ENCODE peak calls at places on chromosomes 5 and 9, in five cellular contexts. D, V, C, I and U are unnamed samples.

GRCh38 chr9:87223397-87224246 is 274.0 kb upstream of the DAPK1 start:
- DNase-seq in D (peak), V (no peak), C (no peak), I (no peak), U (no peak)

GRCh38 chr5:112119527-112119926 is 299.6 kb downstream of the EPB41L4A start:
- DNase-seq in D (no peak), V (no peak), C (no peak), I (no peak), U (no peak)

GRCh38 chr5:132901730-132902129 is 28.3 kb downstream of the LEAP2 start:
- DNase-seq in D (no peak), V (no peak), C (no peak), I (no peak), U (no peak)

GRCh38 chr5:82334856-82335255 is 56.7 kb upstream of the RPS23 start:
- DNase-seq in D (no peak), V (no peak), C (peak), I (no peak), U (no peak)

GRCh38 chr5:58090704-58091103 is 369.2 kb downstream of the PLK2 start:
- DNase-seq in D (no peak), V (no peak), C (no peak), I (no peak), U (no peak)

GRCh38 chr5:169100735-169101075 is 200.2 kb downstream of the SLIT3 start:
- DNase-seq in D (peak), V (no peak), C (no peak), I (no peak), U (no peak)

GRCh38 chr5:151406322-151406947 is 41.0 kb upstream of the SLC36A1 start:
- DNase-seq in D (no peak), V (no peak), C (peak), I (no peak), U (no peak)

GRCh38 chr5:96142786-96143434 is 181.3 kb upstream of the ELL2 start:
- DNase-seq in D (no peak), V (no peak), C (no peak), I (no peak), U (no peak)

GRCh38 chr5:88251048-88251711 is 17.5 kb downstream of the TMEM161B start:
- DNase-seq in D (peak), V (peak), C (no peak), I (no peak), U (no peak)

GRCh38 chr5:15421798-15422456 is 78.1 kb upstream of the FBXL7 start:
- DNase-seq in D (no peak), V (no peak), C (no peak), I (no peak), U (no peak)

GRCh38 chr5:177592010-177592834 is at the start of gene TMED9:
- DNase-seq in D (peak), V (peak), C (peak), I (peak), U (peak)

GRCh38 chr9:76657265-76657664 is 107.0 kb upstream of the PCA3 start:
- DNase-seq in D (no peak), V (no peak), C (no peak), I (no peak), U (no peak)

GRCh38 chr9:91580136-91580535 is 156.5 kb upstream of the NFIL3 start:
- DNase-seq in D (peak), V (no peak), C (peak), I (no peak), U (no peak)

GRCh38 chr9:83235524-83235923 is 172.6 kb upstream of the RASEF start:
- DNase-seq in D (no peak), V (no peak), C (no peak), I (no peak), U (no peak)

GRCh38 chr9:128724744-128725211 is 851 bp upstream of the ZDHHC12 start:
- DNase-seq in D (peak), V (peak), C (peak), I (peak), U (no peak)

GRCh38 chr5:72427488-72428437 is 79.4 kb downstream of the ZNF366 start:
- DNase-seq in D (peak), V (no peak), C (peak), I (no peak), U (no peak)

GRCh38 chr5:145834917-145835838 is at the start of gene PRELID2:
- DNase-seq in D (peak), V (peak), C (peak), I (peak), U (peak)

GRCh38 chr5:149654282-149654681 is 73.0 kb downstream of the ARHGEF37 start:
- DNase-seq in D (no peak), V (no peak), C (no peak), I (no peak), U (no peak)

GRCh38 chr9:87395804-87396458 is 101.7 kb upstream of the DAPK1 start:
- DNase-seq in D (no peak), V (no peak), C (no peak), I (no peak), U (no peak)

GRCh38 chr5:173973614-173973969 is 15.4 kb upstream of the C5orf47 start:
- DNase-seq in D (peak), V (no peak), C (peak), I (no peak), U (peak)

GRCh38 chr5:126483156-126483555 is 59.9 kb downstream of the GRAMD2B start:
- DNase-seq in D (peak), V (no peak), C (no peak), I (no peak), U (no peak)

GRCh38 chr9:68964102-68964541 is 49.8 kb downstream of the PRKACG start:
- DNase-seq in D (no peak), V (no peak), C (no peak), I (no peak), U (no peak)

GRCh38 chr9:106758911-106759310 is 104.1 kb upstream of the ZNF462 start:
- DNase-seq in D (peak), V (no peak), C (no peak), I (no peak), U (no peak)

GRCh38 chr9:16257604-16258003 is 612.9 kb downstream of the BNC2 start:
- DNase-seq in D (no peak), V (no peak), C (no peak), I (no peak), U (no peak)

GRCh38 chr5:159051431-159052281 is 48.1 kb downstream of the EBF1 start:
- DNase-seq in D (no peak), V (no peak), C (peak), I (peak), U (peak)

GRCh38 chr9:101376117-101376866 is 8.5 kb downstream of the BAAT start:
- DNase-seq in D (peak), V (no peak), C (no peak), I (no peak), U (no peak)

GRCh38 chr5:41433552-41434181 is 76.7 kb downstream of the PLCXD3 start:
- DNase-seq in D (no peak), V (no peak), C (no peak), I (no peak), U (no peak)

GRCh38 chr5:18197734-18198133 is 563.5 kb downstream of the TAF11L14 start:
- DNase-seq in D (no peak), V (no peak), C (no peak), I (no peak), U (no peak)

GRCh38 chr5:56128166-56128565 is 105.0 kb downstream of the ANKRD55 start:
- DNase-seq in D (no peak), V (no peak), C (peak), I (no peak), U (no peak)

GRCh38 chr5:109709225-109709624 is 19.5 kb downstream of the MAN2A1 start:
- DNase-seq in D (no peak), V (no peak), C (no peak), I (no peak), U (no peak)

GRCh38 chr9:71929223-71929622 is 17.8 kb downstream of the C9orf85 start:
- DNase-seq in D (peak), V (no peak), C (no peak), I (no peak), U (no peak)

GRCh38 chr5:4017076-4017803 is 421.6 kb downstream of the IRX1 start:
- DNase-seq in D (no peak), V (no peak), C (no peak), I (no peak), U (no peak)

GRCh38 chr5:133214153-133214820 is 162.5 kb downstream of the HSPA4 start:
- DNase-seq in D (no peak), V (no peak), C (no peak), I (no peak), U (no peak)

GRCh38 chr9:23559522-23559921 is 266.5 kb downstream of the ELAVL2 start:
- DNase-seq in D (no peak), V (no peak), C (no peak), I (no peak), U (no peak)

GRCh38 chr5:97163360-97163764 is 19.7 kb downstream of the RIOK2 start:
- DNase-seq in D (no peak), V (no peak), C (no peak), I (no peak), U (no peak)

GRCh38 chr9:72557549-72557948 is 36.1 kb downstream of the TMC1 start:
- DNase-seq in D (peak), V (peak), C (no peak), I (no peak), U (no peak)

GRCh38 chr5:16866220-16866619 is 69.9 kb downstream of the MYO10 start:
- DNase-seq in D (no peak), V (no peak), C (no peak), I (no peak), U (no peak)

GRCh38 chr9:85895685-85896084 is 45.3 kb upstream of the NAA35 start:
- DNase-seq in D (no peak), V (no peak), C (no peak), I (no peak), U (no peak)
- TF ChIP-seq CTCF in D (no peak), V (no peak), C (no peak), I (no peak), U (no peak)

GRCh38 chr9:113602126-113603119 is 138.9 kb downstream of the RGS3 start:
- DNase-seq in D (peak), V (no peak), C (no peak), I (peak), U (peak)
- H3K27ac ChIP-seq in D (peak), V (no peak), C (no peak), I (peak), U (no peak)

GRCh38 chr5:65928341-65928752 is 2.0 kb downstream of the ERBIN start:
- DNase-seq in D (peak), V (no peak), C (no peak), I (no peak), U (no peak)
- H3K4me3 ChIP-seq in D (peak), V (peak), C (peak), I (peak), U (peak)

DNA sequence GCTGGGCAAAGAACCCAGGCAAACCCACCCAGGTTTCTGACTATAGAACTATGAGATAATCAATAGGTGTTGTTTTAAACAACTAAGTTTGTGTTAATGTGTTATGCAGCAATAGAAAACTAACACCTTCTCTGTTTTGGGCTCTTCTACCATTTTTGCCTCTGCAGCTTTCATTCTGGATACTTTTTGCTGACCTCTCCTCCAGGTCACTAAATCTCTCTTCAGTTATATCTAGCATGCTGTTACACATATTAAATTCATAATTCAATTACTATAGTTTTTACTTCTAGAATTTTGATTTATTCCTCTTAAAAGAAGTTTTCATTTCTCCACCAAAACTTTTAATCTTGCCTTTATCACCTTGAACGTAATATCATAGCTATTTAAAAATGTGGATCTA is 17.2 kb downstream of the MAPK9 start:
- DNase-seq in D (no peak), V (no peak), C (no peak), I (no peak), U (no peak)
- TF ChIP-seq CTCF in D (no peak), V (no peak), C (no peak), I (no peak), U (no peak)

GRCh38 chr5:140042551-140043507 is at the start of gene NRG2:
- DNase-seq in D (peak), V (peak), C (peak), I (peak), U (peak)
- H3K27ac ChIP-seq in D (no peak), V (no peak), C (no peak), I (peak), U (no peak)

DNA sequence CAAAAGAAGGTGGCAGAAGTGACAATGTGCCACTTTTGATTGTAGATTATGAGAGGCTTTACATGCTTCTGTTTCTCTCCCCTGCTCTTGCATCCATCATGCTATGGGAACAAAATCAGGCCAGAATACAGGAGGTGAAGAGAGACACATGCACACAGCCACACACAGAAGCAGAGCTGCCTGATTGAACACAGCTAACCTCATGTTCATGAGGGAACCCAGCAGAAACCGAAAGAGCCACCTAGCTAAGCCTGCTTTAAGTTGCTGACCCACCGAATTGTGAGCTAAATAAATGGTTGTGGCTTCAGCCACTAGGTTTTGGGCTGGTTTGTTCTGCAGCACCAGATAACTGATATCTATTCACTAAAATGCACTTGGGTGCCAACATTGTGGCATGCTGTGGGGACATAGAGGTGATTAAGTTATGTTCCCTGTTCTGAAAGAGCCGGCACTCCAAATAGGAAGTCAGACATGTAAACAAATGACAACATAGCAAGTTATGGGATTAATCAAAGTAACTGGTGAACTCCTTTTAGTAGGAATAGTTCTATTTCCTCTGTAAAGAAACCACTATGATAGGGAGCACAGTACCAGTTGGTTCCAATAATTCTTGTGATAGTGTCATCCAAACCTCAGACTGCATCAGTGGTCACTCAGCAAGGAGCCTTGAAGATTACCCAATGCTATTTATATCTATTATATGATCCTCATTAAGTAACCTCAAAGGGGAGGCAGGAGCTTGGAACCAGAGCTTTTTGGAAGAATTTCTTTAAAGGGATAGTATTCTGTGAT is 93.7 kb upstream of the TNC start:
- DNase-seq in D (no peak), V (no peak), C (no peak), I (no peak), U (no peak)
- H3K4me3 ChIP-seq in D (no peak), V (no peak), C (no peak), I (no peak), U (no peak)

GRCh38 chr9:113525208-113525607 is 61.7 kb downstream of the RGS3 start:
- DNase-seq in D (no peak), V (no peak), C (no peak), I (no peak), U (no peak)
- TF ChIP-seq CTCF in D (no peak), V (no peak), C (no peak), I (no peak), U (no peak)

DNA sequence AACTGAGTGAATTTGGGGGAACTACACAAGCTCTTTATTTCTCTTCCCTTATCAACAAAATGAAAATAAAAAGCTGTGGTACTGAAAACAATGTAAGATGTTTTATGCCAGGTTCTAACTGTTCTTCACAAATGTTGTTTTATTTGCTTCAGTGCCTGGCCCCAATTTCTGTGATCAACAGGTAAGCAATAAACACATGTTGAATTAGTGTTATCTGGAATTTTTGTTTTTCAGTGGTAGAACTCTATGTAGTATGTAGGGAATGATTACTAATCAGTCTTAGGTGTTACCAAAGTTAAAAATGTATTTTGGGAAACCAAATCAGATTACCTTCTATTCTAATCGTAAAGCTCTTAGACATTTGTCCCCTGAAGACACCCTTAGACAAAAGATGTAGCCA is 7.5 kb upstream of the DPYSL3 start:
- DNase-seq in D (no peak), V (no peak), C (no peak), I (no peak), U (no peak)
- H3K27ac ChIP-seq in D (no peak), V (no peak), C (no peak), I (no peak), U (no peak)

GRCh38 chr9:14301582-14301981 is 12.4 kb downstream of the NFIB start:
- DNase-seq in D (no peak), V (no peak), C (no peak), I (no peak), U (no peak)
- H3K4me3 ChIP-seq in D (no peak), V (no peak), C (no peak), I (no peak), U (no peak)

DNA sequence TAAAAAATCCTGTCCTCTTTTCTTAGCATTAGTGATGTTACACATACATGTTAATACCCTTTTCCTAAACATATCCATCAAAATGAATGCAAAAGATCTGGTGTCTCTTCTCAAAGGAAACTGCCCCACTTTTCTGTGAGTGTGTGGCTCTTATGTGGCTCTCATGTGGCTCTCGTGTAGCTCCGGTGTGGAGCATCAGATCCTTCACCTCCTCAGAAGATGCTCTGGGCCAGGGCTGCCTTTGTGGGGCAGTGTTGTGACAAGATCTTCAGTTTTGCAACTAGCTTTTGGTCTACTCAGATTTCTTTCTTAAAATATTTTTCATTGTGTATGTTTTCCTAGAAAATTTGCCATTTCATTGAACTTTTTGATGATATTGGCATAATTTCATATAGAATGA is 19.3 kb downstream of the GARNL3 start:
- DNase-seq in D (peak), V (peak), C (no peak), I (peak), U (no peak)
- TF ChIP-seq CTCF in D (peak), V (no peak), C (peak), I (peak), U (no peak)